ENCODE peak calls at places on chromosomes 12 and 14, in nine cellular contexts. M is GM04503; J is HS-5; X is dermis microvascular lymphatic vessel endothelial cell; S is NCI-H1092 treated with DMSO at 0.1 percent for 48 hours; E is D341Med; R is stimulated activated CD4-positive, alpha-beta T cell treated with anti-CD3 and anti-CD28 coated beads, Interleukin-1b, Interleukin-23, amount 100 ng/mL, for 24 hours; D is A549; P is osteocyte. I is an unnamed sample.

GRCh38 chr12:53091756-53092155 is 5.7 kb upstream of the IGFBP6 start:
- DNase-seq in S (no peak), X (no peak), P (no peak), R (no peak), J (no peak), M (no peak), E (no peak), D (no peak), I (no peak)

GRCh38 chr14:105173901-105174894 is 5.6 kb upstream of the JAG2 start:
- DNase-seq in P (no peak), D (no peak), S (no peak), J (no peak), M (no peak), E (no peak), X (peak), R (no peak), I (no peak)

GRCh38 chr12:65500121-65500846 is 221.8 kb downstream of the MSRB3 start:
- DNase-seq in J (peak), P (no peak), D (no peak), M (no peak), E (no peak), X (no peak), S (no peak), R (no peak), I (no peak)

GRCh38 chr12:32993404-32993803 is 96.8 kb upstream of the PKP2 start:
- DNase-seq in M (no peak), J (no peak), X (no peak), S (no peak), R (no peak), D (no peak), E (no peak), P (no peak), I (no peak)

GRCh38 chr12:43882578-43883178 is 46.8 kb downstream of the TMEM117 start:
- DNase-seq in S (peak), E (peak), R (no peak), D (peak), J (peak), X (peak), P (no peak), M (peak), I (no peak)

GRCh38 chr12:43282106-43282505 is 269.9 kb downstream of the ADAMTS20 start:
- DNase-seq in X (peak), J (no peak), P (no peak), S (no peak), E (no peak), D (peak), R (no peak), M (no peak), I (no peak)

GRCh38 chr12:10811883-10812536 is 2.0 kb upstream of the TAS2R9 start:
- DNase-seq in E (no peak), D (no peak), P (no peak), R (no peak), S (no peak), M (no peak), J (no peak), X (no peak), I (no peak)

GRCh38 chr14:100076133-100076532 is 10.9 kb downstream of the EVL start:
- DNase-seq in M (no peak), R (no peak), X (no peak), J (no peak), P (peak), S (no peak), E (no peak), D (peak), I (peak)

GRCh38 chr12:130971871-130972588 is 18.3 kb downstream of the ADGRD1 start:
- DNase-seq in P (no peak), R (no peak), D (no peak), E (no peak), M (no peak), J (no peak), X (no peak), S (no peak), I (no peak)

GRCh38 chr12:58171914-58172313 is 230.5 kb downstream of the ATP23 start:
- DNase-seq in D (no peak), J (no peak), P (no peak), E (no peak), M (no peak), R (no peak), S (no peak), X (peak), I (no peak)

GRCh38 chr12:12461281-12461922 is 101.3 kb downstream of the DUSP16 start:
- DNase-seq in R (no peak), X (no peak), D (no peak), M (no peak), J (no peak), P (no peak), E (no peak), S (no peak), I (no peak)

GRCh38 chr12:60205500-60205899 is 609.7 kb downstream of the SLC16A7 start:
- DNase-seq in E (no peak), P (no peak), R (no peak), M (no peak), X (no peak), S (no peak), J (peak), D (peak), I (no peak)

GRCh38 chr14:44914849-44915248 is 46.9 kb downstream of the KLHL28 start:
- DNase-seq in X (no peak), J (no peak), M (no peak), E (peak), S (no peak), R (no peak), P (no peak), D (peak), I (no peak)

GRCh38 chr14:63857467-63858030 is 4.7 kb downstream of the SYNE2 start:
- DNase-seq in P (no peak), X (no peak), S (no peak), E (no peak), R (no peak), D (no peak), M (no peak), J (no peak), I (no peak)

GRCh38 chr12:56839489-56840442 is 76.6 kb downstream of the HSD17B6 start:
- DNase-seq in E (peak), S (no peak), J (peak), P (no peak), X (peak), D (peak), R (peak), M (no peak), I (peak)